ENCODE peak calls at places on chromosome 4, in ten cellular contexts. U is HFFc6, O is tibial artery, V is astrocyte, B is kidney epithelial cell, Y is activated B cell treated with CpG ODN at 0.5 μM for 24 hours, A is PC-3, C is astrocyte of the cerebellum, D is type B pancreatic cell, G is SK-N-SH. K is an unnamed sample.

GRCh38 chr4:71004281-71004851 is 10.9 kb downstream of the DCK start:
- DNase-seq in U (no peak), O (no peak), V (no peak), B (no peak), Y (peak), A (no peak), C (no peak), D (no peak), G (no peak), K (no peak)

GRCh38 chr4:138310991-138311390 is 68.8 kb upstream of the SLC7A11 start:
- DNase-seq in U (peak), O (no peak), V (peak), B (no peak), Y (no peak), A (no peak), C (peak), D (no peak), G (no peak), K (peak)

GRCh38 chr4:70721747-70722146 is at the start of gene RUFY3:
- DNase-seq in U (peak), O (peak), V (peak), B (no peak), Y (no peak), A (no peak), C (peak), D (no peak), G (peak), K (no peak)

GRCh38 chr4:162497564-162498167 is 333.9 kb upstream of the FSTL5 start:
- DNase-seq in U (peak), O (no peak), V (peak), B (no peak), Y (no peak), A (peak), C (peak), D (no peak), G (peak), K (peak)

GRCh38 chr4:77358315-77358928 is 201.4 kb downstream of the CCNG2 start:
- DNase-seq in U (peak), O (no peak), V (no peak), B (peak), Y (no peak), A (peak), C (peak), D (no peak), G (peak), K (peak)

GRCh38 chr4:5992171-5993062 is 25.8 kb downstream of the C4orf50 start:
- DNase-seq in U (no peak), O (no peak), V (no peak), B (no peak), Y (no peak), A (no peak), C (no peak), D (no peak), G (no peak), K (no peak)

GRCh38 chr4:148376151-148376550 is 66.1 kb downstream of the NR3C2 start:
- DNase-seq in U (no peak), O (peak), V (peak), B (peak), Y (no peak), A (peak), C (peak), D (no peak), G (peak), K (peak)

GRCh38 chr4:152771736-152772533 is 7.6 kb downstream of the TIGD4 start:
- DNase-seq in U (no peak), O (no peak), V (no peak), B (no peak), Y (no peak), A (no peak), C (no peak), D (no peak), G (no peak), K (no peak)

GRCh38 chr4:122914292-122914904 is 8.0 kb downstream of the NUDT6 start:
- DNase-seq in U (peak), O (no peak), V (no peak), B (no peak), Y (no peak), A (peak), C (no peak), D (no peak), G (peak), K (peak)

GRCh38 chr4:24262084-24262483 is 322.3 kb downstream of the DHX15 start:
- DNase-seq in U (no peak), O (no peak), V (no peak), B (no peak), Y (no peak), A (no peak), C (no peak), D (no peak), G (no peak), K (no peak)

GRCh38 chr4:37243061-37243460 is 1.5 kb upstream of the NWD2 start:
- DNase-seq in U (no peak), O (no peak), V (no peak), B (no peak), Y (no peak), A (no peak), C (no peak), D (no peak), G (no peak), K (no peak)

GRCh38 chr4:142596595-142596994 is 249.5 kb downstream of the INPP4B start:
- DNase-seq in U (no peak), O (no peak), V (no peak), B (no peak), Y (no peak), A (no peak), C (no peak), D (no peak), G (no peak), K (no peak)

GRCh38 chr4:12712648-12713339 is 771.3 kb downstream of the RAB28 start:
- DNase-seq in U (no peak), O (no peak), V (no peak), B (no peak), Y (no peak), A (no peak), C (no peak), D (no peak), G (no peak), K (no peak)

GRCh38 chr4:1026115-1026514 is 14.7 kb downstream of the FGFRL1 start:
- DNase-seq in U (no peak), O (no peak), V (no peak), B (no peak), Y (peak), A (peak), C (no peak), D (no peak), G (peak), K (peak)

GRCh38 chr4:102557636-102558035 is 56.5 kb downstream of the NFKB1 start:
- DNase-seq in U (no peak), O (no peak), V (no peak), B (no peak), Y (no peak), A (no peak), C (no peak), D (no peak), G (no peak), K (no peak)

GRCh38 chr4:17616283-17616682 is 1.8 kb downstream of the MED28 start:
- DNase-seq in U (no peak), O (no peak), V (no peak), B (no peak), Y (no peak), A (no peak), C (no peak), D (peak), G (no peak), K (no peak)

GRCh38 chr4:52554606-52555355 is 104.3 kb downstream of the USP46 start:
- DNase-seq in U (no peak), O (no peak), V (no peak), B (no peak), Y (no peak), A (no peak), C (no peak), D (no peak), G (no peak), K (no peak)

GRCh38 chr4:52843958-52844357 is 18.2 kb upstream of the RASL11B start:
- DNase-seq in U (no peak), O (no peak), V (no peak), B (no peak), Y (no peak), A (no peak), C (no peak), D (no peak), G (no peak), K (no peak)

GRCh38 chr4:24372341-24372740 is 212.0 kb downstream of the DHX15 start:
- DNase-seq in U (no peak), O (no peak), V (no peak), B (no peak), Y (no peak), A (no peak), C (no peak), D (no peak), G (no peak), K (no peak)

GRCh38 chr4:40573593-40574311 is 55.9 kb downstream of the RBM47 start:
- DNase-seq in U (no peak), O (peak), V (no peak), B (no peak), Y (no peak), A (no peak), C (no peak), D (no peak), G (no peak), K (no peak)

GRCh38 chr4:79747252-79747651 is 325.8 kb downstream of the ANTXR2 start:
- DNase-seq in U (no peak), O (no peak), V (no peak), B (no peak), Y (no peak), A (no peak), C (no peak), D (no peak), G (no peak), K (no peak)

GRCh38 chr4:175412744-175413143 is 399.3 kb downstream of the GPM6A start:
- DNase-seq in U (peak), O (no peak), V (peak), B (peak), Y (no peak), A (peak), C (peak), D (no peak), G (no peak), K (peak)

GRCh38 chr4:4862665-4863482 is 3.4 kb downstream of the MSX1 start:
- DNase-seq in U (no peak), O (no peak), V (no peak), B (no peak), Y (no peak), A (no peak), C (no peak), D (peak), G (peak), K (no peak)

GRCh38 chr4:170022211-170022610 is 4.0 kb downstream of the MFAP3L start:
- DNase-seq in U (no peak), O (no peak), V (no peak), B (no peak), Y (no peak), A (no peak), C (no peak), D (no peak), G (no peak), K (no peak)

GRCh38 chr4:55398966-55399365 is 3.2 kb downstream of the TMEM165 start:
- DNase-seq in U (no peak), O (no peak), V (peak), B (no peak), Y (no peak), A (no peak), C (no peak), D (no peak), G (peak), K (peak)

GRCh38 chr4:100289530-100289888 is 99.2 kb upstream of the DDIT4L start:
- DNase-seq in U (peak), O (no peak), V (peak), B (peak), Y (no peak), A (peak), C (no peak), D (no peak), G (no peak), K (peak)

GRCh38 chr4:159077702-159078495 is 25.0 kb upstream of the RAPGEF2 start:
- DNase-seq in U (no peak), O (no peak), V (no peak), B (no peak), Y (no peak), A (peak), C (no peak), D (no peak), G (no peak), K (peak)

GRCh38 chr4:67674098-67674497 is 26.9 kb downstream of the UBA6 start:
- DNase-seq in U (no peak), O (no peak), V (no peak), B (no peak), Y (no peak), A (peak), C (no peak), D (no peak), G (no peak), K (no peak)

GRCh38 chr4:172654482-172654881 is 514.1 kb upstream of the GALNT7 start:
- DNase-seq in U (no peak), O (no peak), V (no peak), B (peak), Y (no peak), A (no peak), C (no peak), D (no peak), G (no peak), K (no peak)

GRCh38 chr4:177393236-177393635 is 49.0 kb downstream of the AGA start:
- DNase-seq in U (no peak), O (no peak), V (no peak), B (no peak), Y (no peak), A (no peak), C (no peak), D (no peak), G (no peak), K (no peak)

GRCh38 chr4:142846105-142846728 is at the start of gene INPP4B:
- DNase-seq in U (peak), O (peak), V (peak), B (peak), Y (no peak), A (peak), C (peak), D (no peak), G (peak), K (peak)

GRCh38 chr4:22488136-22488535 is 27.7 kb downstream of the ADGRA3 start:
- DNase-seq in U (no peak), O (no peak), V (no peak), B (no peak), Y (no peak), A (no peak), C (no peak), D (no peak), G (no peak), K (no peak)

GRCh38 chr4:108301583-108302256 is 133.0 kb upstream of the LEF1 start:
- DNase-seq in U (no peak), O (no peak), V (no peak), B (no peak), Y (no peak), A (no peak), C (no peak), D (no peak), G (no peak), K (peak)

GRCh38 chr4:56388311-56388710 is 1.0 kb upstream of the AASDH start:
- DNase-seq in U (no peak), O (no peak), V (no peak), B (no peak), Y (no peak), A (peak), C (no peak), D (no peak), G (no peak), K (no peak)

GRCh38 chr4:164701665-164702064 is 52.3 kb upstream of the SMIM31 start:
- DNase-seq in U (no peak), O (no peak), V (no peak), B (no peak), Y (no peak), A (no peak), C (no peak), D (no peak), G (no peak), K (no peak)

GRCh38 chr4:164695650-164696049 is 58.3 kb upstream of the SMIM31 start:
- DNase-seq in U (no peak), O (no peak), V (no peak), B (no peak), Y (no peak), A (no peak), C (no peak), D (no peak), G (no peak), K (no peak)

DNA sequence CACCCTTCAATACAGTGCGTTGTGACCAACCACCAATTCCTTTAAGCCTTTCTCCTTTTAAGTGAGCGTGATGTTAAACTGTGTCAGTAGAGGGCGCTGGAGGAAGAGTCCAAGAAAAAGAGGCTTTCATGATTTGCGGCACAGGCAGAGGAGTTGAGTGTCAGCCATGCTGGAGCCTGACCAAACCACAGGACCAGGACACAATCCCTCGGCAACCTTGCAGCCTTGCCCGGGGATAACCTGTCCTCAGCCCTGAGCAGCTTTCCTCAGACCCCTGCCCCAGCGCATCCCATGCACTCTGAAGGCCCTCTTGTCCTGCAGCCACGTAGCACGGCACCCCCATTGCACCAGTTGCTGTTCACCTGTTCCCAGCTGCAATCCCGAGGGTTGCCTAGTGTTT is 53.5 kb upstream of the SMIM31 start:
- DNase-seq in U (no peak), O (no peak), V (no peak), B (no peak), Y (no peak), A (peak), C (no peak), D (no peak), G (peak), K (peak)
- TF ChIP-seq CTCF in U (no peak), O (no peak), V (no peak), B (no peak), Y (no peak), A (peak), C (no peak), D (peak), G (peak), K (peak)

GRCh38 chr4:188722911-188723310 is 583.7 kb downstream of the TRIML1 start:
- DNase-seq in U (no peak), O (no peak), V (no peak), B (no peak), Y (no peak), A (no peak), C (no peak), D (no peak), G (no peak), K (no peak)

GRCh38 chr4:188714488-188714887 is 575.2 kb downstream of the TRIML1 start:
- DNase-seq in U (no peak), O (no peak), V (no peak), B (no peak), Y (no peak), A (no peak), C (no peak), D (no peak), G (no peak), K (no peak)

GRCh38 chr4:188714907-188715306 is 575.7 kb downstream of the TRIML1 start:
- DNase-seq in U (no peak), O (no peak), V (peak), B (peak), Y (no peak), A (no peak), C (peak), D (no peak), G (no peak), K (peak)

GRCh38 chr4:188719794-188720193 is 580.6 kb downstream of the TRIML1 start:
- DNase-seq in U (no peak), O (no peak), V (no peak), B (no peak), Y (no peak), A (no peak), C (no peak), D (no peak), G (no peak), K (no peak)
- TF ChIP-seq CTCF in U (peak), O (no peak), V (no peak), B (peak), Y (no peak), A (no peak), C (no peak), D (peak), G (peak), K (peak)

DNA sequence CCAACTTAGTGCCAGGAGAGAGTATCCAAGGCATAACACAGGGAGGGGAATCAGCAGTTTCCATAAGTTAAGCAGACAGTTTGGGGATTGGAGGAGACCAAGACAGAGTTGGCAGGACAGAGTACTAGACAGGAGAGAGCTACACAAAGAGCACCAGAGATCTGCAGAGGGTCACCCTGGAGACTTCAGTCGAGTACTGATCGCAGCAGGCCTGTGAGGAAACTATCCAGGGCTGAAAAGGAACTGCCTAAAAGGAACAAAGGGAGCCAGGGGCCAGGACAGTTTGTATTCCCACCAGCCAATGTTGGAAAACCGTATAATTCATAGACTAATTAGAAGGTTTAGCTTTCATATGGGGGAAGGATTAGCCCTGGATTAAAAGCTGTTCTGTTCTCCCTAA is 80.6 kb upstream of the ENPP6 start:
- DNase-seq in U (no peak), O (no peak), V (no peak), B (no peak), Y (no peak), A (no peak), C (no peak), D (no peak), G (no peak), K (no peak)
- TF ChIP-seq CTCF in U (no peak), O (no peak), V (no peak), B (no peak), Y (no peak), A (no peak), C (no peak), D (no peak), G (no peak), K (no peak)

GRCh38 chr4:8110071-8110986 is 48.3 kb downstream of the ABLIM2 start:
- DNase-seq in U (peak), O (no peak), V (peak), B (peak), Y (no peak), A (peak), C (no peak), D (no peak), G (no peak), K (peak)
- TF ChIP-seq CTCF in U (peak), O (no peak), V (no peak), B (no peak), Y (no peak), A (no peak), C (peak), D (peak), G (no peak), K (no peak)

K was measured in epithelial cell of esophagus.